ENCODE peak calls at places on chromosomes 2 and 18, in five cellular contexts. Y is tibial nerve; D is body of pancreas; N is effector memory CD4-positive, alpha-beta T cell; M is fibroblast of lung. X is an unnamed sample.
A peak's percentile ranks its signal among the peaks of the same experiment; 100 is the strongest.

GRCh38 chr2:112648081-112648480 is 2.3 kb downstream of the SLC20A1 start:
- DNase-seq in M (no peak), D (no peak), N (no peak), Y (no peak), X (no peak)

GRCh38 chr2:109185801-109186570 is 57.0 kb downstream of the SH3RF3 start:
- DNase-seq in D (peak; percentile 35), M (peak; percentile 80), N (no peak), Y (no peak), X (no peak)

GRCh38 chr2:162750033-162750432 is 88.5 kb downstream of the KCNH7 start:
- DNase-seq in M (no peak), Y (no peak), D (peak; percentile 29), N (no peak), X (no peak)

GRCh38 chr18:54284535-54284934 is 15.2 kb downstream of the POLI start:
- DNase-seq in D (no peak), M (no peak), Y (no peak), N (no peak), X (no peak)

GRCh38 chr2:53018830-53019425 is 748.7 kb upstream of the CHAC2 start:
- DNase-seq in M (peak; percentile 35), N (no peak), Y (no peak), D (no peak), X (no peak)

GRCh38 chr2:29304399-29304798 is 189.2 kb downstream of the CLIP4 start:
- DNase-seq in Y (no peak), M (no peak), D (no peak), N (no peak), X (no peak)

GRCh38 chr2:64905338-64906024 is 83.7 kb upstream of the SLC1A4 start:
- DNase-seq in M (no peak), Y (no peak), D (no peak), N (no peak), X (no peak)

GRCh38 chr2:19362652-19363473 is 4.4 kb upstream of the OSR1 start:
- DNase-seq in N (no peak), D (peak; percentile 80), M (peak; percentile 92), Y (peak; percentile 52), X (peak; percentile 78)

GRCh38 chr2:215745316-215745715 is 268.0 kb downstream of the MREG start:
- DNase-seq in Y (no peak), N (no peak), M (no peak), D (no peak), X (no peak)

GRCh38 chr2:197925204-197925603 is 120.8 kb downstream of the PLCL1 start:
- DNase-seq in Y (no peak), N (no peak), M (no peak), D (no peak), X (no peak)

GRCh38 chr2:44124502-44124901 is 44.2 kb upstream of the PPM1B start:
- DNase-seq in Y (no peak), M (no peak), N (no peak), D (no peak), X (no peak)

GRCh38 chr2:16939771-16940170 is 274.1 kb upstream of the CYRIA start:
- DNase-seq in D (no peak), N (no peak), M (no peak), Y (no peak), X (no peak)

GRCh38 chr2:128386066-128386465 is 67.4 kb upstream of the HS6ST1 start:
- DNase-seq in D (no peak), M (no peak), Y (no peak), N (no peak), X (no peak)

GRCh38 chr2:231415029-231415428 is 19.5 kb downstream of the B3GNT7 start:
- DNase-seq in Y (no peak), D (no peak), M (no peak), N (no peak), X (no peak)

GRCh38 chr2:226791056-226791486 is 8.5 kb downstream of the IRS1 start:
- DNase-seq in N (peak; percentile 71), Y (no peak), D (peak; percentile 73), M (peak; percentile 76), X (peak; percentile 83)

GRCh38 chr2:18161681-18162080 is 283.2 kb downstream of the KCNS3 start:
- DNase-seq in Y (no peak), N (no peak), D (no peak), M (no peak), X (no peak)

DNA sequence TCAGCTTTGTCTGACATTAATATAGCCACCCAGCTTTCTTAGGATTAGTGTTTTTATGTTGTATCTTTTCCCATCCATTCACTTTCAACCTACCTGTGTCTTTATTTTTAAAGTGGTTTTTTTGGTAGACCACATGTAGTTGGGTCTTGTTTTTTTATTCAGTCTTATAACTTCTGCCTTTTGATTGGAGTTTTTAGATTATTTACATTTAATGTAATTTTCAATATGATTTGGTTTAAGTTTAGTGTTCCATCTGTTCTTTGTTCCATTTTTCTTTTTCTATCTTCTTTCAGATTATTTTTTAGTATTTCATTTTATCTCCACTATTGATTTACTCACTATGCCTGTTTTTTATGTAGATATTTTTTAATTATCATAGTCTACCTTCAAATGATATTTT is 13.1 kb upstream of the MSTN start:
- DNase-seq in Y (no peak), N (no peak), M (no peak), D (no peak), X (no peak)
- H3K36me3 ChIP-seq in Y (no peaks in the 10 kb centered on the region), N (no peaks in the 10 kb centered on the region), M (no peaks in the 10 kb centered on the region), D (no peaks in the 10 kb centered on the region), X (no peaks in the 10 kb centered on the region)

GRCh38 chr2:69119104-69119503 is 106.1 kb downstream of the ANTXR1 start:
- DNase-seq in D (no peak), Y (no peak), N (no peak), M (no peak), X (peak; percentile 49)
- H3K27ac ChIP-seq in D (no peak overlapping the region), Y (peak overlapping the region; percentile 59), N (no peak overlapping the region), M (peak overlapping the region; percentile 49), X (peak overlapping the region; percentile 70)

DNA sequence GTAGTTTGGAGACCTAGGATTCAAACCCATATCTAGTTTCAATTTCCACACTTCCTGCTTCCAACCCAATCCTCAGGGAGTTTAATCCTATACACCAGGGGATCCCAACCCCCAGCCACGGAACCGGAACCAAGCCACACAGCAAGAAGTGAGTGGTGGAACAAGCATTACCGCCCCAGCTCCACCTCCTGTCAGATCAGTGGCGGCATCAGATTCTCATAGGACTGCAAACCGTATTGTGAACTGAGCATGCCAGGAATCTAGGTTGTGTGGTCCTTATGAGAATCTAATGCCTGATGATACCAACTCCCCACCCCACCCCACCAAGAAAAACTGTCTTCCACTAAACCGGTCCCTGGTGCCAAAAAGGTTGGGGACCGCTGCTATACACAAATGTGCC is 52.5 kb downstream of the PRPF40A start:
- DNase-seq in D (no peak), Y (no peak), N (no peak), M (no peak), X (no peak)
- H3K36me3 ChIP-seq in D (peaks cover 33% of the 10 kb centered on the region), Y (peaks cover 37% of the 10 kb centered on the region), N (peaks cover 89% of the 10 kb centered on the region), M (peaks cover 9% of the 10 kb centered on the region), X (peaks cover 91% of the 10 kb centered on the region)

GRCh38 chr2:636151-636621 is 41.0 kb downstream of the TMEM18 start:
- DNase-seq in D (no peak), M (no peak), Y (no peak), N (no peak), X (no peak)

GRCh38 chr2:633371-633770 is 43.8 kb downstream of the TMEM18 start:
- DNase-seq in Y (no peak), D (no peak), M (no peak), N (no peak), X (no peak)

GRCh38 chr2:632471-632870 is 44.7 kb downstream of the TMEM18 start:
- DNase-seq in Y (no peak), M (no peak), N (no peak), D (no peak), X (no peak)

GRCh38 chr2:634670-635395 is 42.4 kb downstream of the TMEM18 start:
- DNase-seq in N (no peak), M (no peak), Y (no peak), D (no peak), X (no peak)

DNA sequence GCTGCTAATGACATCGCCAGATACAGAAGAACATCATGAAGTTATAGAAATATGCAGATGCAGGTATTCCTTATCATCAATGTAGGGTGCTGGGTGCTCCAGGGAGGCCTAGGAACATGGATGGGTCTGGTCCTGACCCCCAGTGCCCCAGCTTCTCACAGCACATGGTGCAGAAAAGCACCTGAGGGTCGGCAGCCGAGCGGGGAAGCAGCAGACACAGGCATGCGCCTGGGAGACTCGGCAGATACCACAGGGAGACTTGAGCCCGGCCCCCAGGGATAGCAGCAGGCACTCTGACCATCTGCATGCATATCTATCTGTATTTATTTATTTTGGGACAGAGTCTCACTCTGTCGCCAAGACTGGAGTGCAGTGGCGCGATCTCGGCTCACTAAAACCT is 43.2 kb downstream of the TMEM18 start:
- DNase-seq in Y (no peak), N (no peak), D (no peak), M (no peak), X (no peak)
- H3K27ac ChIP-seq in Y (no peak overlapping the region), N (no peak overlapping the region), D (no peak overlapping the region), M (no peak overlapping the region), X (no peak overlapping the region)

DNA sequence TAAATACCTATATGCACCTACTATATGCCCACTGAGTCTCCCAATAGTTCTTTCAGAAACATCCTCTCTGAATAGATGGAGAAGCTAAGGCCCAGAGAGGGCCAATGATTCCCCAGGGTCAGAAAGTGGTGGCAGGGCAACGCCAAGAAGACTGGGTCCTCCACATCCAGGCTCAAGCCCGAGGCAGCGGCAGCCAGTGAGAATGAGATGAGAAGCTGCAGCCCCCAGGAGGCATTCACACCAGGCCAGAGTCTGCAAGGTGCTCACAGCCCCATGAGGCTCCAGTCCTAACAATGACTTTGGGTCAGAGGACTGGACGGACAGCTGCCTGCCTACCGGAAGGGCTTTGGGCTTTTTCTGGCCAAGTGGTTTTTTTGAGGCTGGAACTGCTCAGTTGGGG is 3.5 kb downstream of the TEX261 start:
- DNase-seq in M (no peak), N (no peak), D (no peak), Y (no peak), X (no peak)
- H3K36me3 ChIP-seq in M (peaks cover 12% of the 10 kb centered on the region), N (peaks cover 51% of the 10 kb centered on the region), D (peaks cover 12% of the 10 kb centered on the region), Y (peaks cover 13% of the 10 kb centered on the region), X (peaks cover 42% of the 10 kb centered on the region)

GRCh38 chr2:71949537-71949798 is 198.2 kb downstream of the CYP26B1 start:
- DNase-seq in D (no peak), Y (no peak), M (no peak), N (no peak), X (no peak)

GRCh38 chr2:71950256-71951066 is 197.2 kb downstream of the CYP26B1 start:
- DNase-seq in N (no peak), M (no peak), D (peak; percentile 33), Y (peak; percentile 61), X (peak; percentile 33)

GRCh38 chr2:71951067-71951436 is 196.6 kb downstream of the CYP26B1 start:
- DNase-seq in D (no peak), M (no peak), N (no peak), Y (no peak), X (no peak)

GRCh38 chr2:71947809-71948208 is 199.9 kb downstream of the CYP26B1 start:
- DNase-seq in N (no peak), M (no peak), Y (no peak), D (no peak), X (no peak)

DNA sequence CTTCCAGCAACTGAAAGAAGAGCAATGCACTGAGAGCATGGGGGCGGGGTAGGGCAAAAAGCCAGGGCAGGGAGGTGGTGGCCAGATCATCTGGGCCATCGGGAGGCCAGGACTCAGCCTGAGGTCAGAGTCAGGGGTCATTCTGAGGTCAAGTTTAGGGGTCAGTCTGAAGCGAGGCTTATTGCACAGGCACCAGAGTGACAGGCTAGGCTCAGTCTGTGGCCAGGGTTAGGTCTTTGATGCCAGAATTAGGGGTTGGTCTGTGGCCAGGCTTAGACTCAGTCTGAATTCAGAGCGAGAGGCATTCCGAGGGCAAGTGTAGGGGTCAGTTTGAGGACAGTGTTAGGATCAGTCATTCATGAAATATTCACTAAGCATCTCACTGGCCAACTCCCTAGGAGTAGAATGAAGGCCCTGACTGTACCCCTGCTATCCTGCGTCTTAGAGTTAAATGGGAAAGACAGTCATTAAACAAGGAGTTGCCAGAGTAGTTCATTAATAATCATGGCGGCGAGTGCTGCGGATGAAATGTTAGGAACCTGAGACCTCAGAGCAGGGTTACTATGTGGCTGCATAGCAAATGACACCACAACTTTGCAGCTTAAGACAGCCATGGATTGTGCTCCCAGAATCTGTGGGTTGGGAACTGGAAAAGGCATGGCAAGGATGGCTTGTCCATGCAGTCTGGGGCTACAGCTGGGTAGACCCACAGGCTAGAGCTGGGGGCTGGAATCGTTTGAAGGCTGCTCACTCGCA is 198.7 kb downstream of the CYP26B1 start:
- DNase-seq in Y (no peak), N (no peak), D (peak; percentile 12), M (peak; percentile 35), X (peak; percentile 34)
- H3K27ac ChIP-seq in Y (no peak overlapping the region), N (no peak overlapping the region), D (no peak overlapping the region), M (no peak overlapping the region), X (no peak overlapping the region)

X was measured in SJSA1.